ENCODE peak calls at places on chromosomes 2 and 18, in six cellular contexts. Q, S, J, B, W and V are unnamed samples.

GRCh38 chr2:169732583-169733358 is 861 bp upstream of the KLHL23 start:
- DNase-seq in Q (peak; percentile 14), S (no peak), J (no peak), B (no peak), W (no peak), V (no peak)

GRCh38 chr2:179842498-179843153 is 18.8 kb downstream of the ZNF385B start:
- DNase-seq in Q (peak; percentile 32), S (no peak), J (no peak), B (peak; percentile 8), W (peak; percentile 49), V (no peak)

GRCh38 chr2:37711308-37711731 is 39.9 kb upstream of the CDC42EP3 start:
- DNase-seq in Q (peak; percentile 73), S (peak; percentile 98), J (no peak), B (peak; percentile 79), W (peak; percentile 88), V (no peak)

GRCh38 chr18:11487390-11487789 is 122.0 kb upstream of the SLC35G4 start:
- DNase-seq in Q (no peak), S (no peak), J (no peak), B (no peak), W (no peak), V (no peak)

GRCh38 chr2:20241973-20242726 is 17.2 kb upstream of the SDC1 start:
- DNase-seq in Q (no peak), S (no peak), J (no peak), B (no peak), W (no peak), V (no peak)

GRCh38 chr2:108268001-108268400 is 20.7 kb upstream of the SULT1C2 start:
- DNase-seq in Q (no peak), S (peak; percentile 28), J (no peak), B (peak; percentile 90), W (peak; percentile 86), V (no peak)

GRCh38 chr18:67710639-67711038 is 194.1 kb upstream of the DSEL start:
- DNase-seq in Q (peak; percentile 9), S (peak; percentile 6), J (no peak), B (peak; percentile 12), W (no peak), V (no peak)

GRCh38 chr2:224222320-224222719 is 179.6 kb downstream of the FAM124B start:
- DNase-seq in Q (no peak), S (peak; percentile 57), J (no peak), B (peak; percentile 55), W (no peak), V (no peak)

GRCh38 chr2:27807476-27807875 is 36.0 kb downstream of the MRPL33 start:
- DNase-seq in Q (peak; percentile 11), S (peak; percentile 57), J (peak; percentile 76), B (peak; percentile 44), W (peak; percentile 51), V (no peak)

GRCh38 chr2:216389565-216389964 is 17.3 kb upstream of the MARCHF4 start:
- DNase-seq in Q (no peak), S (no peak), J (no peak), B (peak; percentile 16), W (peak; percentile 92), V (no peak)

GRCh38 chr2:36389081-36389480 is 33.5 kb downstream of the CRIM1 start:
- DNase-seq in Q (no peak), S (no peak), J (no peak), B (no peak), W (peak; percentile 74), V (no peak)